ENCODE peak calls at places on chromosomes 11 and 22, in seven cellular contexts. E is HL-60, I is IMR-90, W is fibroblast of lung, X is AG09309, G is AG04450, T is PC-9. M is an unnamed sample.

GRCh38 chr11:43410394-43410793 is 51.7 kb downstream of the TTC17 start:
- DNase-seq in G (no peak), T (no peak), E (no peak), X (no peak), W (no peak), I (no peak), M (no peak)

GRCh38 chr11:44638032-44638431 is 72.6 kb downstream of the CD82 start:
- DNase-seq in I (no peak), T (no peak), X (no peak), W (no peak), E (no peak), G (no peak), M (no peak)

GRCh38 chr11:62854825-62855570 is 15.6 kb upstream of the WDR74 start:
- DNase-seq in E (no peak), I (no peak), X (no peak), G (no peak), T (no peak), W (no peak), M (no peak)

GRCh38 chr11:284081-285020 is 4.6 kb upstream of the PGGHG start:
- DNase-seq in G (no peak), W (no peak), E (no peak), X (no peak), I (no peak), T (no peak), M (no peak)

GRCh38 chr11:94762208-94762607 is 5.9 kb upstream of the AMOTL1 start:
- DNase-seq in W (no peak), I (no peak), X (no peak), G (no peak), T (peak; percentile 67), E (peak; percentile 3), M (no peak)

GRCh38 chr22:27146871-27147591 is 489.6 kb downstream of the MIAT start:
- DNase-seq in X (no peak), G (no peak), E (no peak), T (no peak), W (no peak), I (no peak), M (no peak)

GRCh38 chr11:10674991-10675440 is 18.5 kb downstream of the IRAG1 start:
- DNase-seq in I (no peak), E (no peak), X (no peak), W (no peak), T (no peak), G (no peak), M (no peak)

GRCh38 chr11:117815262-117815803 is 9.2 kb downstream of the FXYD2 start:
- DNase-seq in T (no peak), G (no peak), X (no peak), W (no peak), I (no peak), E (peak; percentile 93), M (no peak)

GRCh38 chr22:21866821-21867527 is 471 bp downstream of the MAPK1 start:
- DNase-seq in X (no peak), I (no peak), E (peak; percentile 14), G (no peak), T (no peak), W (no peak), M (no peak)

GRCh38 chr22:24138649-24139420 is 42.5 kb upstream of the SUSD2 start:
- DNase-seq in E (no peak), I (no peak), X (no peak), T (peak; percentile 63), G (no peak), W (no peak), M (no peak)

GRCh38 chr22:20062766-20063083 is 17.3 kb upstream of the DGCR8 start:
- DNase-seq in T (no peak), W (peak; percentile 76), G (no peak), E (no peak), I (peak; percentile 55), X (peak; percentile 3), M (no peak)

GRCh38 chr22:25282346-25282670 is 62.9 kb downstream of the CRYBB2 start:
- DNase-seq in G (no peak), E (peak; percentile 52), I (no peak), X (no peak), W (no peak), T (no peak), M (no peak)

GRCh38 chr22:25281675-25282345 is 62.4 kb downstream of the CRYBB2 start:
- DNase-seq in G (no peak), W (no peak), I (no peak), T (no peak), E (peak; percentile 82), X (no peak), M (no peak)

GRCh38 chr22:25282671-25283561 is 63.5 kb downstream of the CRYBB2 start:
- DNase-seq in I (no peak), W (no peak), E (peak; percentile 13), X (no peak), G (no peak), T (no peak), M (no peak)
- TF ChIP-seq CTCF in I (no peak), W (no peak), E (no peak), X (no peak), G (no peak), T (no peak), M (no peak)

DNA sequence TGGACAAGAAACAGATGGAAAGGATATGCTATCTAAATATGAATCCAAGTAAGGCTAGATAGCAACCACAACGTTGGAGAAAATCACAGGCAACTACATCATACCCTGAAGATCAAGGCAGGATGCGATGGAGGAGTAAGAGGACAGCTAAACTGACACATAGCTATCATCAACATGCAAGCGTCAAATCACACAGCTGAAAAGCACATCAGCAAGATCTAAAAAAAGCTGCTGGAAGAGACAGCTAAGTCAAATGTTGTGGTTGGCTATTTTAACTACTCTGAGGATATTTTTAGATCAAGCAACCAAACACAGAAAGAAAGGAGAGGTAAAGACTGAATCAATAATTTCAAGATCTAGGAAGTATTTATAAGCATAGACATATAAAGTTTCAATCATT is 466.9 kb downstream of the BRD1 start:
- DNase-seq in W (no peak), X (no peak), I (no peak), G (no peak), T (no peak), E (no peak), M (no peak)
- TF ChIP-seq CTCF in W (no peak), X (no peak), I (no peak), G (no peak), T (no peak), E (no peak), M (no peak)

GRCh38 chr11:77501748-77502147 is 27.9 kb upstream of the PAK1 start:
- DNase-seq in T (no peak), W (no peak), G (no peak), E (peak; percentile 45), X (no peak), I (no peak), M (no peak)

GRCh38 chr11:77502501-77502900 is 28.6 kb upstream of the PAK1 start:
- DNase-seq in G (no peak), E (peak; percentile 64), X (no peak), T (no peak), I (no peak), W (no peak), M (no peak)

GRCh38 chr11:77503006-77503405 is 29.1 kb upstream of the PAK1 start:
- DNase-seq in X (no peak), G (no peak), T (peak; percentile 50), W (peak; percentile 45), E (no peak), I (peak; percentile 19), M (no peak)

GRCh38 chr11:77495526-77495925 is 21.6 kb upstream of the PAK1 start:
- DNase-seq in X (no peak), I (no peak), W (no peak), G (no peak), T (no peak), E (no peak), M (no peak)

GRCh38 chr11:77497368-77497767 is 23.5 kb upstream of the PAK1 start:
- DNase-seq in X (no peak), G (no peak), E (no peak), T (no peak), W (no peak), I (peak; percentile 13), M (no peak)
- TF ChIP-seq CTCF in X (no peak), G (no peak), E (no peak), T (no peak), W (no peak), I (no peak), M (no peak)

DNA sequence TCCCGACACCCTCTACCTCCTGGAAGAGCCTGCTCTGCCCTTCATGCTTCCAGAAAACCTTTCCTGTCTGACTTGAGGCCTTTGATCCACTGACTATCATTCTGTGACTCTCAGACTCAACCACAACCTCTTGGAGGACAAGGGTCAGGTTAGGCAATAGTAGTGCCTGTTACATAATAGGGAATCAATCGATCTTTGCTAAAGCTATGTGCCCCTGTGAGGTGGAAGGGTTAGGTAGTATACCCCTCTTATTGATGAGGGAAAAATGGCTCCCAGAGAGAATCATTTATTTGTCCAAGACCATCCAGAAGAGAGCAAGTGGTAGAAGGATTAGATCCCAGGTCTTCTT is 16.2 kb downstream of the KCNC1 start:
- DNase-seq in W (no peak), E (no peak), G (no peak), X (no peak), I (no peak), T (no peak), M (no peak)
- TF ChIP-seq CTCF in W (no peak), E (no peak), G (no peak), X (no peak), I (no peak), T (no peak), M (no peak)

GRCh38 chr11:119057000-119057769 is at the start of gene HYOU1:
- DNase-seq in I (peak; percentile 93), T (peak; percentile 94), G (peak; percentile 86), X (peak; percentile 72), E (peak; percentile 98), W (peak; percentile 93), M (peak; percentile 92)
- TF ChIP-seq CTCF in I (peak; percentile 22), T (peak; percentile 41), G (peak; percentile 39), X (no peak), E (no peak), W (peak; percentile 40), M (peak; percentile 30)

GRCh38 chr11:124837491-124837856 is 27.8 kb upstream of the ROBO3 start:
- DNase-seq in I (peak; percentile 90), G (peak; percentile 66), W (peak; percentile 89), E (peak; percentile 53), T (peak; percentile 68), X (peak; percentile 81), M (peak; percentile 74)
- TF ChIP-seq CTCF in I (peak; percentile 80), G (peak; percentile 81), W (peak; percentile 82), E (peak; percentile 64), T (peak; percentile 66), X (peak; percentile 76), M (peak; percentile 78)

GRCh38 chr11:12761029-12761428 is 86.8 kb downstream of the TEAD1 start:
- DNase-seq in T (no peak), G (peak; percentile 18), E (no peak), X (no peak), I (peak; percentile 58), W (peak; percentile 47), M (no peak)
- TF ChIP-seq CTCF in T (peak; percentile 42), G (peak; percentile 60), E (no peak), X (peak; percentile 33), I (peak; percentile 50), W (peak; percentile 59), M (peak; percentile 17)